ENCODE peak calls at places on chromosomes 13 and 19, in five cellular contexts. One of them, this sample, is unnamed.

GRCh38 chr13:61414686-61415664 is 674 bp downstream of the PCDH20 start:
- DNase-seq in nucleus accumbens: no peak
- DNase-seq in BJ: no peak
- DNase-seq in stimulated activated CD4-positive, alpha-beta T cell treated with anti-CD3 and anti-CD28 coated beads, TNF-alpha, amount 100 ng/mL, for 4 hours: no peak
- DNase-seq in anterior cingulate cortex: peak
- DNase-seq in this sample: no peak

GRCh38 chr13:113291997-113292862 is 4.8 kb upstream of the LAMP1 start:
- DNase-seq in BJ: no peak
- DNase-seq in anterior cingulate cortex: no peak
- DNase-seq in stimulated activated CD4-positive, alpha-beta T cell treated with anti-CD3 and anti-CD28 coated beads, TNF-alpha, amount 100 ng/mL, for 4 hours: no peak
- DNase-seq in nucleus accumbens: no peak
- DNase-seq in this sample: no peak

GRCh38 chr19:37813340-37813739 is 34.0 kb upstream of the ZNF573 start:
- DNase-seq in BJ: no peak
- DNase-seq in stimulated activated CD4-positive, alpha-beta T cell treated with anti-CD3 and anti-CD28 coated beads, TNF-alpha, amount 100 ng/mL, for 4 hours: no peak
- DNase-seq in nucleus accumbens: no peak
- DNase-seq in anterior cingulate cortex: no peak
- DNase-seq in this sample: no peak

GRCh38 chr13:45049478-45049877 is 60.1 kb downstream of the GPALPP1 start:
- DNase-seq in BJ: no peak
- DNase-seq in anterior cingulate cortex: no peak
- DNase-seq in nucleus accumbens: no peak
- DNase-seq in stimulated activated CD4-positive, alpha-beta T cell treated with anti-CD3 and anti-CD28 coated beads, TNF-alpha, amount 100 ng/mL, for 4 hours: no peak
- DNase-seq in this sample: no peak

GRCh38 chr13:52348081-52348480 is 57.9 kb downstream of the THSD1 start:
- DNase-seq in nucleus accumbens: no peak
- DNase-seq in BJ: peak
- DNase-seq in stimulated activated CD4-positive, alpha-beta T cell treated with anti-CD3 and anti-CD28 coated beads, TNF-alpha, amount 100 ng/mL, for 4 hours: no peak
- DNase-seq in anterior cingulate cortex: no peak
- DNase-seq in this sample: peak

GRCh38 chr19:57559008-57559403 is 657 bp downstream of the ZNF550 start:
- DNase-seq in nucleus accumbens: no peak
- DNase-seq in stimulated activated CD4-positive, alpha-beta T cell treated with anti-CD3 and anti-CD28 coated beads, TNF-alpha, amount 100 ng/mL, for 4 hours: no peak
- DNase-seq in BJ: no peak
- DNase-seq in anterior cingulate cortex: no peak
- DNase-seq in this sample: no peak

GRCh38 chr19:43739836-43740235 is 14.9 kb downstream of the SMG9 start:
- DNase-seq in stimulated activated CD4-positive, alpha-beta T cell treated with anti-CD3 and anti-CD28 coated beads, TNF-alpha, amount 100 ng/mL, for 4 hours: no peak
- DNase-seq in BJ: no peak
- DNase-seq in anterior cingulate cortex: no peak
- DNase-seq in nucleus accumbens: no peak
- DNase-seq in this sample: no peak

GRCh38 chr19:43432866-43433673 is 18.4 kb downstream of the TEX101 start:
- DNase-seq in stimulated activated CD4-positive, alpha-beta T cell treated with anti-CD3 and anti-CD28 coated beads, TNF-alpha, amount 100 ng/mL, for 4 hours: peak
- DNase-seq in nucleus accumbens: no peak
- DNase-seq in BJ: no peak
- DNase-seq in anterior cingulate cortex: no peak
- DNase-seq in this sample: no peak

GRCh38 chr19:19120308-19121156 is 17.7 kb downstream of the TMEM161A start:
- DNase-seq in nucleus accumbens: peak
- DNase-seq in BJ: no peak
- DNase-seq in anterior cingulate cortex: no peak
- DNase-seq in stimulated activated CD4-positive, alpha-beta T cell treated with anti-CD3 and anti-CD28 coated beads, TNF-alpha, amount 100 ng/mL, for 4 hours: no peak
- DNase-seq in this sample: no peak